ENCODE peak calls at places on chromosomes 5 and 9, in six cellular contexts. One of them, this sample, is unnamed.
A peak's percentile ranks its signal among the peaks of the same experiment; 100 is the strongest.

GRCh38 chr9:128321879-128322341 is 337 bp downstream of the TRUB2 start:
- DNase-seq in HuH-7: no peak
- DNase-seq in HT-29: no peak
- DNase-seq in cardiac septum: no peak
- DNase-seq in stimulated activated CD4-positive, alpha-beta T cell treated with anti-CD3 and anti-CD28 coated beads, Interleukin-15, amount 100 ng/mL, for 1 hour: no peak
- DNase-seq in Peyer's patch: no peak
- DNase-seq in this sample: no peak

GRCh38 chr9:87063883-87064282 is 116.6 kb upstream of the GAS1 start:
- DNase-seq in Peyer's patch: no peak
- DNase-seq in HT-29: no peak
- DNase-seq in stimulated activated CD4-positive, alpha-beta T cell treated with anti-CD3 and anti-CD28 coated beads, Interleukin-15, amount 100 ng/mL, for 1 hour: no peak
- DNase-seq in cardiac septum: no peak
- DNase-seq in HuH-7: no peak
- DNase-seq in this sample: no peak

GRCh38 chr5:172862165-172862801 is 28.2 kb downstream of the ERGIC1 start:
- DNase-seq in cardiac septum: no peak
- DNase-seq in HT-29: no peak
- DNase-seq in HuH-7: no peak
- DNase-seq in stimulated activated CD4-positive, alpha-beta T cell treated with anti-CD3 and anti-CD28 coated beads, Interleukin-15, amount 100 ng/mL, for 1 hour: no peak
- DNase-seq in Peyer's patch: no peak
- DNase-seq in this sample: no peak

GRCh38 chr9:124950050-124950718 is 9.3 kb upstream of the GOLGA1 start:
- DNase-seq in HuH-7: no peak
- DNase-seq in Peyer's patch: no peak
- DNase-seq in cardiac septum: no peak
- DNase-seq in HT-29: no peak
- DNase-seq in stimulated activated CD4-positive, alpha-beta T cell treated with anti-CD3 and anti-CD28 coated beads, Interleukin-15, amount 100 ng/mL, for 1 hour: no peak
- DNase-seq in this sample: no peak

GRCh38 chr5:144202072-144202471 is 31.4 kb downstream of the KCTD16 start:
- DNase-seq in HuH-7: no peak
- DNase-seq in Peyer's patch: no peak
- DNase-seq in stimulated activated CD4-positive, alpha-beta T cell treated with anti-CD3 and anti-CD28 coated beads, Interleukin-15, amount 100 ng/mL, for 1 hour: no peak
- DNase-seq in HT-29: no peak
- DNase-seq in cardiac septum: no peak
- DNase-seq in this sample: no peak

GRCh38 chr5:138753794-138754698 is 821 bp downstream of the CTNNA1 start:
- DNase-seq in cardiac septum: peak; percentile 95
- DNase-seq in Peyer's patch: peak; percentile 58
- DNase-seq in HT-29: peak; percentile 92
- DNase-seq in HuH-7: peak; percentile 68
- DNase-seq in stimulated activated CD4-positive, alpha-beta T cell treated with anti-CD3 and anti-CD28 coated beads, Interleukin-15, amount 100 ng/mL, for 1 hour: peak; percentile 19
- DNase-seq in this sample: peak; percentile 12

GRCh38 chr5:65938256-65938655 is 11.9 kb downstream of the ERBIN start:
- DNase-seq in cardiac septum: no peak
- DNase-seq in HuH-7: no peak
- DNase-seq in Peyer's patch: peak; percentile 50
- DNase-seq in stimulated activated CD4-positive, alpha-beta T cell treated with anti-CD3 and anti-CD28 coated beads, Interleukin-15, amount 100 ng/mL, for 1 hour: no peak
- DNase-seq in HT-29: no peak
- DNase-seq in this sample: no peak

GRCh38 chr5:51657340-51658240 is 274.3 kb downstream of the ISL1 start:
- DNase-seq in stimulated activated CD4-positive, alpha-beta T cell treated with anti-CD3 and anti-CD28 coated beads, Interleukin-15, amount 100 ng/mL, for 1 hour: no peak
- DNase-seq in Peyer's patch: no peak
- DNase-seq in HT-29: no peak
- DNase-seq in HuH-7: no peak
- DNase-seq in cardiac septum: no peak
- DNase-seq in this sample: no peak

GRCh38 chr9:129021091-129021490 is 7.0 kb downstream of the SH3GLB2 start:
- DNase-seq in Peyer's patch: peak; percentile 78
- DNase-seq in cardiac septum: no peak
- DNase-seq in HuH-7: no peak
- DNase-seq in HT-29: no peak
- DNase-seq in stimulated activated CD4-positive, alpha-beta T cell treated with anti-CD3 and anti-CD28 coated beads, Interleukin-15, amount 100 ng/mL, for 1 hour: no peak
- DNase-seq in this sample: peak; percentile 76

GRCh38 chr9:127210851-127211730 is 53.5 kb upstream of the GARNL3 start:
- DNase-seq in Peyer's patch: no peak
- DNase-seq in stimulated activated CD4-positive, alpha-beta T cell treated with anti-CD3 and anti-CD28 coated beads, Interleukin-15, amount 100 ng/mL, for 1 hour: no peak
- DNase-seq in cardiac septum: no peak
- DNase-seq in HT-29: no peak
- DNase-seq in HuH-7: no peak
- DNase-seq in this sample: no peak

GRCh38 chr9:128555180-128555721 is 2.9 kb downstream of the SPTAN1 start:
- DNase-seq in stimulated activated CD4-positive, alpha-beta T cell treated with anti-CD3 and anti-CD28 coated beads, Interleukin-15, amount 100 ng/mL, for 1 hour: no peak
- DNase-seq in Peyer's patch: no peak
- DNase-seq in HuH-7: peak; percentile 78
- DNase-seq in cardiac septum: no peak
- DNase-seq in HT-29: peak; percentile 57
- DNase-seq in this sample: peak; percentile 42